ENCODE peak calls at places on chromosome 1, in six cellular contexts. I, Y, L, A, S and G are unnamed samples.

GRCh38 chr1:25543425-25544242 is at the start of gene LDLRAP1:
- DNase-seq in I (peak), Y (peak), L (no peak), S (peak), A (no peak), G (peak)

GRCh38 chr1:23167353-23168078 is 1.1 kb downstream of the LUZP1 start:
- DNase-seq in L (no peak), Y (peak), I (peak), S (peak), A (no peak), G (peak)

GRCh38 chr1:232398823-232399222 is 231.1 kb downstream of the SIPA1L2 start:
- DNase-seq in L (no peak), Y (no peak), S (no peak), I (no peak), A (no peak), G (no peak)

GRCh38 chr1:205664399-205665108 is 15.8 kb downstream of the SLC45A3 start:
- DNase-seq in I (peak), L (no peak), A (no peak), S (no peak), Y (no peak), G (no peak)

GRCh38 chr1:42904437-42904836 is 54.2 kb downstream of the SLC2A1 start:
- DNase-seq in S (no peak), I (no peak), A (no peak), Y (no peak), L (no peak), G (no peak)

GRCh38 chr1:147892731-147893214 is 9.8 kb upstream of the GJA8 start:
- DNase-seq in I (peak), A (peak), S (no peak), Y (no peak), L (peak), G (no peak)

GRCh38 chr1:119159963-119160362 is 19.5 kb upstream of the WARS2 start:
- DNase-seq in L (no peak), Y (no peak), I (no peak), S (no peak), A (no peak), G (no peak)

GRCh38 chr1:6262570-6263420 is 1.9 kb upstream of the GPR153 start:
- DNase-seq in S (peak), Y (no peak), A (peak), L (no peak), I (no peak), G (peak)

GRCh38 chr1:65420590-65421340 is at the start of the genes LEPR and LEPROT:
- DNase-seq in L (no peak), I (no peak), A (peak), S (no peak), Y (no peak), G (no peak)

GRCh38 chr1:53319296-53320101 is 8.4 kb downstream of the LRP8 start:
- DNase-seq in I (no peak), S (peak), A (no peak), L (no peak), Y (peak), G (peak)

GRCh38 chr1:76998582-76999189 is 131.4 kb downstream of the ST6GALNAC5 start:
- DNase-seq in A (peak), L (peak), S (no peak), Y (no peak), I (no peak), G (no peak)

GRCh38 chr1:247639381-247639981 is 34.1 kb downstream of the OR2G3 start:
- DNase-seq in S (peak), Y (peak), I (peak), A (no peak), L (no peak), G (peak)